ENCODE peak calls at places on chromosomes 2 and 18, in five cellular contexts. One of them, this sample, is unnamed.

GRCh38 chr2:200966770-200967169 is 3.3 kb upstream of the ORC2 start:
- DNase-seq in BE2C: peak
- DNase-seq in stimulated activated CD4-positive, alpha-beta T cell treated with anti-CD3 and anti-CD28 coated beads, TNF-alpha, amount 100 ng/mL, for 1 hour: no peak
- DNase-seq in trophoblast cell: peak
- DNase-seq in dermis microvascular lymphatic vessel endothelial cell: peak
- DNase-seq in this sample: peak

GRCh38 chr18:60292186-60292585 is 80.4 kb downstream of the MC4R start:
- DNase-seq in trophoblast cell: no peak
- DNase-seq in stimulated activated CD4-positive, alpha-beta T cell treated with anti-CD3 and anti-CD28 coated beads, TNF-alpha, amount 100 ng/mL, for 1 hour: no peak
- DNase-seq in BE2C: peak
- DNase-seq in dermis microvascular lymphatic vessel endothelial cell: no peak
- DNase-seq in this sample: no peak

GRCh38 chr18:34661464-34662087 is 48.5 kb upstream of the DTNA start:
- DNase-seq in BE2C: no peak
- DNase-seq in dermis microvascular lymphatic vessel endothelial cell: peak
- DNase-seq in trophoblast cell: peak
- DNase-seq in stimulated activated CD4-positive, alpha-beta T cell treated with anti-CD3 and anti-CD28 coated beads, TNF-alpha, amount 100 ng/mL, for 1 hour: no peak
- DNase-seq in this sample: peak

GRCh38 chr2:241000831-241001321 is 2.5 kb downstream of the SNED1 start:
- DNase-seq in BE2C: no peak
- DNase-seq in dermis microvascular lymphatic vessel endothelial cell: no peak
- DNase-seq in trophoblast cell: no peak
- DNase-seq in stimulated activated CD4-positive, alpha-beta T cell treated with anti-CD3 and anti-CD28 coated beads, TNF-alpha, amount 100 ng/mL, for 1 hour: no peak
- DNase-seq in this sample: no peak

GRCh38 chr2:69190743-69191425 is 177.9 kb downstream of the ANTXR1 start:
- DNase-seq in BE2C: no peak
- DNase-seq in stimulated activated CD4-positive, alpha-beta T cell treated with anti-CD3 and anti-CD28 coated beads, TNF-alpha, amount 100 ng/mL, for 1 hour: no peak
- DNase-seq in dermis microvascular lymphatic vessel endothelial cell: no peak
- DNase-seq in trophoblast cell: no peak
- DNase-seq in this sample: no peak

GRCh38 chr18:56789004-56789888 is 138.1 kb downstream of the WDR7 start:
- DNase-seq in dermis microvascular lymphatic vessel endothelial cell: peak
- DNase-seq in BE2C: peak
- DNase-seq in trophoblast cell: peak
- DNase-seq in stimulated activated CD4-positive, alpha-beta T cell treated with anti-CD3 and anti-CD28 coated beads, TNF-alpha, amount 100 ng/mL, for 1 hour: no peak
- DNase-seq in this sample: peak

GRCh38 chr2:226579519-226579918 is 220.1 kb downstream of the IRS1 start:
- DNase-seq in BE2C: no peak
- DNase-seq in stimulated activated CD4-positive, alpha-beta T cell treated with anti-CD3 and anti-CD28 coated beads, TNF-alpha, amount 100 ng/mL, for 1 hour: no peak
- DNase-seq in dermis microvascular lymphatic vessel endothelial cell: no peak
- DNase-seq in trophoblast cell: no peak
- DNase-seq in this sample: no peak

GRCh38 chr2:182587831-182588230 is 128.2 kb upstream of the DNAJC10 start:
- DNase-seq in trophoblast cell: no peak
- DNase-seq in stimulated activated CD4-positive, alpha-beta T cell treated with anti-CD3 and anti-CD28 coated beads, TNF-alpha, amount 100 ng/mL, for 1 hour: no peak
- DNase-seq in dermis microvascular lymphatic vessel endothelial cell: no peak
- DNase-seq in BE2C: no peak
- DNase-seq in this sample: no peak

GRCh38 chr2:18788590-18788989 is 199.2 kb upstream of the NT5C1B start:
- DNase-seq in BE2C: peak
- DNase-seq in dermis microvascular lymphatic vessel endothelial cell: peak
- DNase-seq in stimulated activated CD4-positive, alpha-beta T cell treated with anti-CD3 and anti-CD28 coated beads, TNF-alpha, amount 100 ng/mL, for 1 hour: no peak
- DNase-seq in trophoblast cell: no peak
- DNase-seq in this sample: peak

GRCh38 chr2:24840164-24840869 is 47.1 kb downstream of the CENPO start:
- DNase-seq in stimulated activated CD4-positive, alpha-beta T cell treated with anti-CD3 and anti-CD28 coated beads, TNF-alpha, amount 100 ng/mL, for 1 hour: no peak
- DNase-seq in trophoblast cell: no peak
- DNase-seq in BE2C: no peak
- DNase-seq in dermis microvascular lymphatic vessel endothelial cell: no peak
- DNase-seq in this sample: no peak

GRCh38 chr2:11530864-11531451 is 2.9 kb upstream of the GREB1 start:
- DNase-seq in stimulated activated CD4-positive, alpha-beta T cell treated with anti-CD3 and anti-CD28 coated beads, TNF-alpha, amount 100 ng/mL, for 1 hour: no peak
- DNase-seq in dermis microvascular lymphatic vessel endothelial cell: no peak
- DNase-seq in BE2C: no peak
- DNase-seq in trophoblast cell: no peak
- DNase-seq in this sample: no peak

GRCh38 chr2:150076281-150076680 is 411.2 kb downstream of the RND3 start:
- DNase-seq in trophoblast cell: no peak
- DNase-seq in dermis microvascular lymphatic vessel endothelial cell: peak
- DNase-seq in stimulated activated CD4-positive, alpha-beta T cell treated with anti-CD3 and anti-CD28 coated beads, TNF-alpha, amount 100 ng/mL, for 1 hour: no peak
- DNase-seq in BE2C: no peak
- DNase-seq in this sample: peak

GRCh38 chr2:197929008-197929885 is 124.9 kb downstream of the PLCL1 start:
- DNase-seq in BE2C: peak
- DNase-seq in trophoblast cell: no peak
- DNase-seq in dermis microvascular lymphatic vessel endothelial cell: peak
- DNase-seq in stimulated activated CD4-positive, alpha-beta T cell treated with anti-CD3 and anti-CD28 coated beads, TNF-alpha, amount 100 ng/mL, for 1 hour: no peak
- DNase-seq in this sample: peak

GRCh38 chr2:225894240-225894980 is 494.9 kb downstream of the NYAP2 start:
- DNase-seq in trophoblast cell: no peak
- DNase-seq in BE2C: no peak
- DNase-seq in dermis microvascular lymphatic vessel endothelial cell: no peak
- DNase-seq in stimulated activated CD4-positive, alpha-beta T cell treated with anti-CD3 and anti-CD28 coated beads, TNF-alpha, amount 100 ng/mL, for 1 hour: no peak
- DNase-seq in this sample: peak

GRCh38 chr2:36079793-36080192 is 275.8 kb upstream of the CRIM1 start:
- DNase-seq in stimulated activated CD4-positive, alpha-beta T cell treated with anti-CD3 and anti-CD28 coated beads, TNF-alpha, amount 100 ng/mL, for 1 hour: no peak
- DNase-seq in BE2C: no peak
- DNase-seq in dermis microvascular lymphatic vessel endothelial cell: no peak
- DNase-seq in trophoblast cell: no peak
- DNase-seq in this sample: no peak

GRCh38 chr18:79510046-79510685 is 114.4 kb downstream of the NFATC1 start:
- DNase-seq in dermis microvascular lymphatic vessel endothelial cell: no peak
- DNase-seq in trophoblast cell: no peak
- DNase-seq in stimulated activated CD4-positive, alpha-beta T cell treated with anti-CD3 and anti-CD28 coated beads, TNF-alpha, amount 100 ng/mL, for 1 hour: no peak
- DNase-seq in BE2C: no peak
- DNase-seq in this sample: no peak

GRCh38 chr2:43745457-43745856 is 28.4 kb upstream of the DYNC2LI1 start:
- DNase-seq in trophoblast cell: no peak
- DNase-seq in BE2C: no peak
- DNase-seq in dermis microvascular lymphatic vessel endothelial cell: no peak
- DNase-seq in stimulated activated CD4-positive, alpha-beta T cell treated with anti-CD3 and anti-CD28 coated beads, TNF-alpha, amount 100 ng/mL, for 1 hour: no peak
- DNase-seq in this sample: peak

GRCh38 chr2:241632478-241633325 is 4.3 kb downstream of the THAP4 start:
- DNase-seq in stimulated activated CD4-positive, alpha-beta T cell treated with anti-CD3 and anti-CD28 coated beads, TNF-alpha, amount 100 ng/mL, for 1 hour: no peak
- DNase-seq in BE2C: no peak
- DNase-seq in trophoblast cell: no peak
- DNase-seq in dermis microvascular lymphatic vessel endothelial cell: no peak
- DNase-seq in this sample: no peak

GRCh38 chr2:172993924-172994717 is 81.5 kb upstream of the MAP3K20 start:
- DNase-seq in stimulated activated CD4-positive, alpha-beta T cell treated with anti-CD3 and anti-CD28 coated beads, TNF-alpha, amount 100 ng/mL, for 1 hour: no peak
- DNase-seq in dermis microvascular lymphatic vessel endothelial cell: no peak
- DNase-seq in BE2C: no peak
- DNase-seq in trophoblast cell: peak
- DNase-seq in this sample: no peak

GRCh38 chr2:101653469-101653868 is 44.0 kb upstream of the MAP4K4 start:
- DNase-seq in trophoblast cell: no peak
- DNase-seq in dermis microvascular lymphatic vessel endothelial cell: no peak
- DNase-seq in stimulated activated CD4-positive, alpha-beta T cell treated with anti-CD3 and anti-CD28 coated beads, TNF-alpha, amount 100 ng/mL, for 1 hour: no peak
- DNase-seq in BE2C: no peak
- DNase-seq in this sample: no peak

GRCh38 chr2:204645018-204645775 is 99.9 kb downstream of the PARD3B start:
- DNase-seq in stimulated activated CD4-positive, alpha-beta T cell treated with anti-CD3 and anti-CD28 coated beads, TNF-alpha, amount 100 ng/mL, for 1 hour: no peak
- DNase-seq in BE2C: no peak
- DNase-seq in trophoblast cell: no peak
- DNase-seq in dermis microvascular lymphatic vessel endothelial cell: peak
- DNase-seq in this sample: peak

GRCh38 chr18:44733069-44733753 is 52.5 kb downstream of the SETBP1 start:
- DNase-seq in stimulated activated CD4-positive, alpha-beta T cell treated with anti-CD3 and anti-CD28 coated beads, TNF-alpha, amount 100 ng/mL, for 1 hour: no peak
- DNase-seq in dermis microvascular lymphatic vessel endothelial cell: no peak
- DNase-seq in BE2C: no peak
- DNase-seq in trophoblast cell: no peak
- DNase-seq in this sample: no peak

GRCh38 chr2:149800624-149801220 is 213.1 kb upstream of the MMADHC start:
- DNase-seq in dermis microvascular lymphatic vessel endothelial cell: no peak
- DNase-seq in stimulated activated CD4-positive, alpha-beta T cell treated with anti-CD3 and anti-CD28 coated beads, TNF-alpha, amount 100 ng/mL, for 1 hour: no peak
- DNase-seq in trophoblast cell: no peak
- DNase-seq in BE2C: no peak
- DNase-seq in this sample: no peak

GRCh38 chr2:96596596-96596995 is 41.5 kb downstream of the KANSL3 start:
- DNase-seq in stimulated activated CD4-positive, alpha-beta T cell treated with anti-CD3 and anti-CD28 coated beads, TNF-alpha, amount 100 ng/mL, for 1 hour: no peak
- DNase-seq in dermis microvascular lymphatic vessel endothelial cell: no peak
- DNase-seq in trophoblast cell: no peak
- DNase-seq in BE2C: no peak
- DNase-seq in this sample: no peak

GRCh38 chr2:219435701-219436100 is 1.1 kb downstream of the SPEG start:
- DNase-seq in dermis microvascular lymphatic vessel endothelial cell: no peak
- DNase-seq in trophoblast cell: no peak
- DNase-seq in BE2C: no peak
- DNase-seq in stimulated activated CD4-positive, alpha-beta T cell treated with anti-CD3 and anti-CD28 coated beads, TNF-alpha, amount 100 ng/mL, for 1 hour: no peak
- DNase-seq in this sample: no peak

GRCh38 chr18:57519668-57520424 is 66.7 kb downstream of the FECH start:
- DNase-seq in dermis microvascular lymphatic vessel endothelial cell: no peak
- DNase-seq in trophoblast cell: no peak
- DNase-seq in BE2C: no peak
- DNase-seq in stimulated activated CD4-positive, alpha-beta T cell treated with anti-CD3 and anti-CD28 coated beads, TNF-alpha, amount 100 ng/mL, for 1 hour: no peak
- DNase-seq in this sample: no peak

GRCh38 chr2:137287934-137288639 is 522.7 kb downstream of the THSD7B start:
- DNase-seq in dermis microvascular lymphatic vessel endothelial cell: no peak
- DNase-seq in trophoblast cell: no peak
- DNase-seq in stimulated activated CD4-positive, alpha-beta T cell treated with anti-CD3 and anti-CD28 coated beads, TNF-alpha, amount 100 ng/mL, for 1 hour: no peak
- DNase-seq in BE2C: no peak
- DNase-seq in this sample: no peak

This sample was measured in lung microvascular endothelial cell.